ENCODE peak calls at places on chromosome 2, in ten cellular contexts. One of them, this sample, is unnamed.

GRCh38 chr2:53994735-53995538 is 24.1 kb upstream of the PSME4 start:
- DNase-seq in stomach: no peak
- DNase-seq in spleen: no peak
- DNase-seq in upper lobe of left lung: no peak
- DNase-seq in HepG2: no peak
- DNase-seq in GM12878: no peak
- DNase-seq in suprapubic skin: no peak
- DNase-seq in prostate gland: no peak
- DNase-seq in GM23338: no peak
- DNase-seq in HL-60: no peak
- DNase-seq in this sample: no peak

GRCh38 chr2:20992201-20992711 is 51.6 kb downstream of the APOB start:
- DNase-seq in stomach: no peak
- DNase-seq in spleen: no peak
- DNase-seq in upper lobe of left lung: peak
- DNase-seq in HepG2: no peak
- DNase-seq in GM12878: no peak
- DNase-seq in suprapubic skin: no peak
- DNase-seq in prostate gland: peak
- DNase-seq in GM23338: peak
- DNase-seq in HL-60: no peak
- DNase-seq in this sample: peak

GRCh38 chr2:142858991-142859390 is 18.5 kb upstream of the KYNU start:
- DNase-seq in stomach: no peak
- DNase-seq in spleen: no peak
- DNase-seq in upper lobe of left lung: no peak
- DNase-seq in HepG2: no peak
- DNase-seq in GM12878: no peak
- DNase-seq in suprapubic skin: no peak
- DNase-seq in prostate gland: no peak
- DNase-seq in GM23338: no peak
- DNase-seq in HL-60: no peak
- DNase-seq in this sample: no peak

GRCh38 chr2:240374085-240374907 is 61.2 kb upstream of the GPC1 start:
- DNase-seq in stomach: peak
- DNase-seq in spleen: no peak
- DNase-seq in upper lobe of left lung: peak
- DNase-seq in HepG2: peak
- DNase-seq in GM12878: no peak
- DNase-seq in suprapubic skin: no peak
- DNase-seq in prostate gland: no peak
- DNase-seq in GM23338: no peak
- DNase-seq in HL-60: no peak
- DNase-seq in this sample: peak

GRCh38 chr2:130727286-130727924 is 1.5 kb upstream of the GPR148 start:
- DNase-seq in stomach: peak
- DNase-seq in spleen: peak
- DNase-seq in upper lobe of left lung: peak
- DNase-seq in HepG2: no peak
- DNase-seq in GM12878: peak
- DNase-seq in suprapubic skin: peak
- DNase-seq in prostate gland: peak
- DNase-seq in GM23338: peak
- DNase-seq in HL-60: peak
- DNase-seq in this sample: peak

GRCh38 chr2:151842830-151843668 is 14.8 kb upstream of the ARL5A start:
- DNase-seq in stomach: no peak
- DNase-seq in spleen: no peak
- DNase-seq in upper lobe of left lung: no peak
- DNase-seq in HepG2: peak
- DNase-seq in GM12878: no peak
- DNase-seq in suprapubic skin: no peak
- DNase-seq in prostate gland: no peak
- DNase-seq in GM23338: no peak
- DNase-seq in HL-60: no peak
- DNase-seq in this sample: no peak

GRCh38 chr2:55482186-55482945 is 37.2 kb upstream of the CFAP36 start:
- DNase-seq in stomach: no peak
- DNase-seq in spleen: no peak
- DNase-seq in upper lobe of left lung: no peak
- DNase-seq in HepG2: no peak
- DNase-seq in GM12878: no peak
- DNase-seq in suprapubic skin: no peak
- DNase-seq in prostate gland: no peak
- DNase-seq in GM23338: peak
- DNase-seq in HL-60: no peak
- DNase-seq in this sample: no peak

GRCh38 chr2:239677455-239678185 is 276.8 kb upstream of the HDAC4 start:
- DNase-seq in stomach: no peak
- DNase-seq in spleen: no peak
- DNase-seq in upper lobe of left lung: no peak
- DNase-seq in HepG2: no peak
- DNase-seq in GM12878: no peak
- DNase-seq in suprapubic skin: no peak
- DNase-seq in prostate gland: no peak
- DNase-seq in GM23338: no peak
- DNase-seq in HL-60: no peak
- DNase-seq in this sample: no peak

GRCh38 chr2:124323321-124323720 is 298.2 kb downstream of the CNTNAP5 start:
- DNase-seq in stomach: no peak
- DNase-seq in spleen: no peak
- DNase-seq in upper lobe of left lung: no peak
- DNase-seq in HepG2: no peak
- DNase-seq in GM12878: no peak
- DNase-seq in suprapubic skin: no peak
- DNase-seq in prostate gland: no peak
- DNase-seq in GM23338: no peak
- DNase-seq in HL-60: no peak
- DNase-seq in this sample: no peak

GRCh38 chr2:64267699-64268098 is 123.5 kb upstream of the PELI1 start:
- DNase-seq in stomach: no peak
- DNase-seq in spleen: no peak
- DNase-seq in upper lobe of left lung: no peak
- DNase-seq in HepG2: no peak
- DNase-seq in GM12878: no peak
- DNase-seq in suprapubic skin: no peak
- DNase-seq in prostate gland: no peak
- DNase-seq in GM23338: peak
- DNase-seq in HL-60: no peak
- DNase-seq in this sample: no peak

GRCh38 chr2:168956392-168956791 is 55.3 kb downstream of the G6PC2 start:
- DNase-seq in stomach: no peak
- DNase-seq in spleen: no peak
- DNase-seq in upper lobe of left lung: no peak
- DNase-seq in HepG2: no peak
- DNase-seq in GM12878: no peak
- DNase-seq in suprapubic skin: no peak
- DNase-seq in prostate gland: no peak
- DNase-seq in GM23338: no peak
- DNase-seq in HL-60: no peak
- DNase-seq in this sample: no peak

GRCh38 chr2:206250041-206250897 is 24.2 kb upstream of the ZDBF2 start:
- DNase-seq in stomach: no peak
- DNase-seq in spleen: peak
- DNase-seq in upper lobe of left lung: no peak
- DNase-seq in HepG2: no peak
- DNase-seq in GM12878: no peak
- DNase-seq in suprapubic skin: no peak
- DNase-seq in prostate gland: no peak
- DNase-seq in GM23338: peak
- DNase-seq in HL-60: no peak
- DNase-seq in this sample: no peak

GRCh38 chr2:207206001-207206400 is 40.3 kb upstream of the KLF7 start:
- DNase-seq in stomach: no peak
- DNase-seq in spleen: no peak
- DNase-seq in upper lobe of left lung: no peak
- DNase-seq in HepG2: no peak
- DNase-seq in GM12878: no peak
- DNase-seq in suprapubic skin: no peak
- DNase-seq in prostate gland: no peak
- DNase-seq in GM23338: no peak
- DNase-seq in HL-60: no peak
- DNase-seq in this sample: no peak

GRCh38 chr2:160464996-160465395 is 28.6 kb downstream of the RBMS1 start:
- DNase-seq in stomach: no peak
- DNase-seq in spleen: no peak
- DNase-seq in upper lobe of left lung: no peak
- DNase-seq in HepG2: no peak
- DNase-seq in GM12878: no peak
- DNase-seq in suprapubic skin: no peak
- DNase-seq in prostate gland: no peak
- DNase-seq in GM23338: no peak
- DNase-seq in HL-60: peak
- DNase-seq in this sample: no peak

GRCh38 chr2:102843759-102844443 is 82.1 kb downstream of the TMEM182 start:
- DNase-seq in stomach: no peak
- DNase-seq in spleen: no peak
- DNase-seq in upper lobe of left lung: no peak
- DNase-seq in HepG2: no peak
- DNase-seq in GM12878: no peak
- DNase-seq in suprapubic skin: no peak
- DNase-seq in prostate gland: no peak
- DNase-seq in GM23338: no peak
- DNase-seq in HL-60: no peak
- DNase-seq in this sample: no peak

DNA sequence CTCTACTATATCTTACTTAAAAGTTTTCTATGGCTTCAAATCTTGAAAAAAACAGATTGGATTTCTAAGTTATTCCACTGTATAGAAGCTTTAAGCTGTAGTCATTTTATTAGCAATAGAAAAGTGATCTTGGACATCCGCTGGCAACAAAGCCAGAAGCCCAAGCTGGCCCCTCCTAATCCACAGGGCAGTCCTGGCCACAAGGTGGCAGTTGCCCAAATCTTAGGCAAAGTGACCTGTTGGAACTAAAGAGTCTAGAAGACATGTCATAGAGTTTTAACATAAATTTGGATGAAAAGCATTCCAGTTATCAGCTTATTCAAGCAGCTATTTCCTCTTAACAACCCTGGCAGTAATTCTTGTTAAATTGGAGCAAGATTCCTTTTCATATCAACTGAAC is 80.8 kb downstream of the SP3 start:
- DNase-seq in stomach: peak
- DNase-seq in spleen: peak
- DNase-seq in upper lobe of left lung: peak
- DNase-seq in HepG2: peak
- DNase-seq in GM12878: no peak
- DNase-seq in suprapubic skin: no peak
- DNase-seq in prostate gland: peak
- DNase-seq in GM23338: peak
- DNase-seq in HL-60: no peak
- DNase-seq in this sample: peak
- TF ChIP-seq CTCF in stomach: peak
- TF ChIP-seq CTCF in spleen: peak
- TF ChIP-seq CTCF in upper lobe of left lung: peak
- TF ChIP-seq CTCF in HepG2: peak
- TF ChIP-seq CTCF in GM12878: peak
- TF ChIP-seq CTCF in suprapubic skin: peak
- TF ChIP-seq CTCF in prostate gland: no peak
- TF ChIP-seq CTCF in GM23338: peak
- TF ChIP-seq CTCF in HL-60: no peak
- TF ChIP-seq CTCF in this sample: peak

DNA sequence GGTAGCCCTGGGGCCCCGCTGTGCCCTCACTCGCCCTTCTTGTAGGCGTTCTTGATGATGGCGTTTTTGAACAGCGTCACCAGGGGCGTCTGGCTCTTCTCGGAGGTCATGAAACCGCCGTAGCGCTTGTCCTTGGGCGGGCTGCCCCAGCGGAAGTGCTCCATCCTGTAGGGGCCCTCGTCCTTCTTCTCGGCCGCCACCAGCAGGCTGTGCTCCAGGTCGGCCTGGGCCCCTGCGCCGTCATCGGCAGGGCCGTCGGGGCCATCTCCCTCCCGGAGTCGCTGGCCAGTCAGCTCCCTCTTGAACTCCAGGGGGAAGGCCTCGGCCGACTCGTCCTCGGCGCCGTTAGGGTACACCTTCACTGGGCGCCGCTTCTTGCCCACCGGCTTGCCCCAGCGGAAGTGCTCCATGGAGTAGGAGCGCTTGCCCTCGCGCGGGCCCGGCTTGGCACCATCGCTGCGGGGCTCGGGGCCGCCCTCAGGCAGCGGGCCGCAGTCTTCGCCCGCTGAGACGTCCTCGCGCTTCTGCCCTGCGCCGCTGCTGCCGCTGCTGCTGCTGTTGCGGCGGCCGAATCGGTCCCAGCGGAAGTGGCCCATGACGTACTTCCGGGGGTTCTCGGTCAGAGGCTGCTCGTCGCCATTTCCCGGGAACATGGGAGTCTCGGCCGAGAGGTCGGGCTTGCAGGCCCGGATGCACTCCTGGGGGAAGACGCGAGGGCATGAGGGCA is 7.2 kb downstream of the POMC start:
- DNase-seq in stomach: peak
- DNase-seq in spleen: peak
- DNase-seq in upper lobe of left lung: no peak
- DNase-seq in HepG2: no peak
- DNase-seq in GM12878: no peak
- DNase-seq in suprapubic skin: no peak
- DNase-seq in prostate gland: no peak
- DNase-seq in GM23338: peak
- DNase-seq in HL-60: no peak
- DNase-seq in this sample: peak
- TF ChIP-seq POLR2AphosphoS5 in stomach: no peak
- TF ChIP-seq POLR2AphosphoS5 in spleen: peak
- TF ChIP-seq POLR2AphosphoS5 in upper lobe of left lung: no peak
- TF ChIP-seq POLR2AphosphoS5 in HepG2: no peak
- TF ChIP-seq POLR2AphosphoS5 in GM12878: no peak
- TF ChIP-seq POLR2AphosphoS5 in suprapubic skin: no peak
- TF ChIP-seq POLR2AphosphoS5 in prostate gland: no peak
- TF ChIP-seq POLR2AphosphoS5 in GM23338: no peak
- TF ChIP-seq POLR2AphosphoS5 in HL-60: no peak
- TF ChIP-seq POLR2AphosphoS5 in this sample: no peak

DNA sequence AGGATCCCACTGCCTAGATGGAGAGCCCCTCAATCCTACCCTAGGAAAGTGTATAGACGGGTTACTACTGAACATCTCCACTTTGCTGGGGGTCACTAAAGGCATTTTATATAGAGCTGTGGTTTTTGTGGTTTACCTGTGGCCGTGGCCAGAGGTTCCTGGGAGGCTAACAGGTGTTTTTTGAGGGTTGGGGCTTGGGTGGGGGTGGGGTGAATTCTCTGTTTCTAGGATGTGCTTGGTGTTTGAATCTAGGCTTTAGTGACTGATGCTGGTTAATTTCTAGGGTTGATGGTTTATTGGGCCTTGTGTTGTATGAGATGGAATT is 7.7 kb downstream of the HOXD8 start:
- DNase-seq in stomach: no peak
- DNase-seq in spleen: no peak
- DNase-seq in upper lobe of left lung: no peak
- DNase-seq in HepG2: no peak
- DNase-seq in GM12878: no peak
- DNase-seq in suprapubic skin: no peak
- DNase-seq in prostate gland: no peak
- DNase-seq in GM23338: no peak
- DNase-seq in HL-60: no peak
- DNase-seq in this sample: no peak
- H3K4me3 ChIP-seq in stomach: peak
- H3K4me3 ChIP-seq in spleen: peak
- H3K4me3 ChIP-seq in upper lobe of left lung: no peak
- H3K4me3 ChIP-seq in HepG2: no peak
- H3K4me3 ChIP-seq in GM12878: no peak
- H3K4me3 ChIP-seq in suprapubic skin: peak
- H3K4me3 ChIP-seq in prostate gland: peak
- H3K4me3 ChIP-seq in GM23338: peak
- H3K4me3 ChIP-seq in HL-60: no peak
- H3K4me3 ChIP-seq in this sample: peak

GRCh38 chr2:120357768-120358167 is 11.8 kb downstream of the INHBB start:
- DNase-seq in stomach: no peak
- DNase-seq in spleen: no peak
- DNase-seq in upper lobe of left lung: no peak
- DNase-seq in HepG2: no peak
- DNase-seq in GM12878: no peak
- DNase-seq in suprapubic skin: no peak
- DNase-seq in prostate gland: no peak
- DNase-seq in GM23338: no peak
- DNase-seq in HL-60: no peak
- DNase-seq in this sample: no peak
- TF ChIP-seq CTCF in stomach: no peak
- TF ChIP-seq CTCF in spleen: no peak
- TF ChIP-seq CTCF in upper lobe of left lung: no peak
- TF ChIP-seq CTCF in HepG2: no peak
- TF ChIP-seq CTCF in GM12878: no peak
- TF ChIP-seq CTCF in suprapubic skin: no peak
- TF ChIP-seq CTCF in prostate gland: no peak
- TF ChIP-seq CTCF in GM23338: no peak
- TF ChIP-seq CTCF in HL-60: no peak
- TF ChIP-seq CTCF in this sample: no peak